ENCODE peak calls at places on chromosomes 12 and 14, in seven cellular contexts. N is stimulated activated CD4-positive, alpha-beta T cell treated with anti-CD3 and anti-CD28 coated beads, TNF-alpha, amount 100 ng/mL, for 4 hours; Y is heart right ventricle; H is A549; R is AG10803; W is IMR-90; Z is GM12865. L is an unnamed sample.

GRCh38 chr14:94040796-94041195 is 14.7 kb downstream of the OTUB2 start:
- DNase-seq in N (no peak), Y (no peak), H (no peak), R (no peak), W (no peak), Z (no peak), L (no peak)

GRCh38 chr14:60151715-60152114 is 13.5 kb downstream of the DHRS7 start:
- DNase-seq in N (peak), Y (peak), H (peak), R (peak), W (peak), Z (peak), L (peak)

GRCh38 chr12:121789800-121790748 is 3.4 kb downstream of the RHOF start:
- DNase-seq in N (peak), Y (peak), H (no peak), R (no peak), W (peak), Z (peak), L (no peak)

GRCh38 chr12:10623131-10623530 is 9.7 kb upstream of the MAGOHB start:
- DNase-seq in N (no peak), Y (no peak), H (no peak), R (no peak), W (peak), Z (no peak), L (peak)

GRCh38 chr12:4562034-4562657 is at the start of gene DYRK4:
- DNase-seq in N (no peak), Y (peak), H (no peak), R (peak), W (peak), Z (no peak), L (peak)

GRCh38 chr12:14185441-14186192 is 179.9 kb upstream of the ATF7IP start:
- DNase-seq in N (no peak), Y (peak), H (peak), R (peak), W (peak), Z (peak), L (peak)

GRCh38 chr12:47714823-47715386 is 9.1 kb upstream of the RPAP3 start:
- DNase-seq in N (no peak), Y (no peak), H (no peak), R (no peak), W (no peak), Z (no peak), L (no peak)

GRCh38 chr12:49044660-49045059 is 15.9 kb downstream of the KMT2D start:
- DNase-seq in N (no peak), Y (no peak), H (no peak), R (no peak), W (no peak), Z (no peak), L (no peak)

GRCh38 chr12:66269142-66269541 is 33.2 kb upstream of the HELB start:
- DNase-seq in N (no peak), Y (no peak), H (no peak), R (no peak), W (no peak), Z (no peak), L (no peak)

L was measured in HCEC 1CT.